ENCODE peak calls at places on chromosome 21, in nine cellular contexts. N, W, M, D, O, S, B, A and E are unnamed samples.

GRCh38 chr21:43881283-43881682 is 16.3 kb downstream of the AGPAT3 start:
- DNase-seq in S (no peak), N (no peak), A (no peak), B (no peak), M (no peak), O (no peak), W (no peak), D (no peak), E (no peak)

GRCh38 chr21:44849616-44850130 is 23.8 kb downstream of the PTTG1IP start:
- DNase-seq in S (no peak), D (no peak), M (no peak), A (no peak), O (no peak), B (no peak), N (no peak), W (no peak), E (no peak)

GRCh38 chr21:38716942-38717341 is 88.8 kb upstream of the ETS2 start:
- DNase-seq in S (no peak), O (no peak), A (no peak), N (no peak), B (peak), W (no peak), D (no peak), M (no peak), E (no peak)

GRCh38 chr21:17732306-17732705 is 86.8 kb downstream of the C21orf91 start:
- DNase-seq in A (no peak), B (peak), S (no peak), M (no peak), N (no peak), W (no peak), D (no peak), O (peak), E (no peak)

GRCh38 chr21:38661296-38662223 is 144.2 kb upstream of the ETS2 start:
- DNase-seq in S (no peak), O (peak), N (no peak), A (peak), B (peak), M (no peak), D (peak), W (no peak), E (no peak)

GRCh38 chr21:18449586-18449985 is 46.0 kb upstream of the TMPRSS15 start:
- DNase-seq in O (no peak), M (no peak), S (no peak), N (no peak), D (no peak), W (no peak), B (no peak), A (no peak), E (no peak)

GRCh38 chr21:45506241-45506817 is 35.9 kb downstream of the SLC19A1 start:
- DNase-seq in B (no peak), D (peak), O (no peak), A (no peak), W (no peak), M (no peak), S (no peak), N (no peak), E (no peak)

GRCh38 chr21:38649120-38649519 is 150.8 kb upstream of the ERG start:
- DNase-seq in W (no peak), M (no peak), O (no peak), B (no peak), S (no peak), D (no peak), A (no peak), N (no peak), E (no peak)

GRCh38 chr21:43923391-43923790 is 58.4 kb downstream of the AGPAT3 start:
- DNase-seq in O (no peak), M (no peak), D (no peak), W (no peak), A (peak), S (no peak), B (no peak), N (no peak), E (no peak)

GRCh38 chr21:42386034-42386591 is 9.7 kb downstream of the TMPRSS3 start:
- DNase-seq in M (no peak), D (no peak), A (peak), N (no peak), O (no peak), S (no peak), W (no peak), B (no peak), E (no peak)

GRCh38 chr21:39014751-39015150 is 168.5 kb downstream of the PSMG1 start:
- DNase-seq in O (peak), M (no peak), B (peak), N (peak), D (no peak), W (no peak), S (no peak), A (no peak), E (no peak)

GRCh38 chr21:16419188-16419874 is 689.5 kb downstream of the USP25 start:
- DNase-seq in M (peak), W (no peak), B (peak), N (no peak), D (no peak), S (peak), A (peak), O (peak), E (peak)

GRCh38 chr21:16418211-16418610 is 688.4 kb downstream of the USP25 start:
- DNase-seq in W (no peak), A (no peak), B (no peak), N (no peak), O (no peak), M (no peak), S (no peak), D (no peak), E (no peak)

GRCh38 chr21:16418663-16419062 is 688.9 kb downstream of the USP25 start:
- DNase-seq in A (no peak), W (no peak), S (no peak), D (no peak), B (no peak), O (no peak), M (no peak), N (no peak), E (no peak)

GRCh38 chr21:16422702-16423101 is 692.9 kb downstream of the USP25 start:
- DNase-seq in N (no peak), W (no peak), O (no peak), M (no peak), S (no peak), D (no peak), B (no peak), A (no peak), E (no peak)

DNA sequence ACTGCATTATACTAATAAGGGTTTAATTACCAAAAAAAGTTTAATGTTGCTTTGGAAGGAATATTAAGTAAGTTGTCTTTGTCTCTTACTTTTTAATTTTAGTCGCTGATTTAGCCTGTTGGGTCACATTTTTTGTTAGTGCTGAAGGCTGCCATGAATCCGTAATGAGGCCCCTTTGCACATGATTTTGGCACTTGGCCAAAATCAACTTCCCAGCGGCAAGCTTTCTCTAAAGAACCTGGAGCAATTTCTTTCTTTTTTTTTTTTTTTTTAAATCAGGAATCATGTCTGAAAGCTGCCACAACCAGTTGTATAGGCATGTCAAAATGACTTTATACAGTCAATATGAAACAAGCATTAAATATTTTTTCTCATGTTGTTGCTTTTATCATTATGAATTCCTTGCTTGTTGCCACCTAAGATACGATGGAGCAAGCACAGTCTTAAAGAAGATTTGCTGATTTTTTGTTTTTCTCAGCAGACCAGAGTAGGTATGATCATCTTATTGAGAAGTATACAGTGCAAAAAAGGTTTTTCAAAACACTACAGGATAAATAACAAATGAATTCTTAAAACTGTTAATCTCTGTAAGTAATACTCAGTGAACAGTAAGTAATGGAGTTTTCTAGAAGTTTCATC is 690.4 kb downstream of the USP25 start:
- DNase-seq in O (peak), D (no peak), N (no peak), W (no peak), B (peak), S (peak), M (no peak), A (peak), E (no peak)
- H3K4me3 ChIP-seq in O (peak), D (no peak), N (peak), W (no peak), B (peak), S (peak), M (peak), A (no peak), E (peak)

GRCh38 chr21:28742527-28742926 is 250.2 kb downstream of the LTN1 start:
- DNase-seq in A (no peak), M (no peak), N (no peak), B (peak), S (no peak), O (peak), D (no peak), W (no peak), E (no peak)
- TF ChIP-seq CTCF in A (no peak), M (peak), N (peak), B (peak), S (no peak), O (no peak), D (peak), W (no peak), E (no peak)

GRCh38 chr21:36692844-36693143 is 6.1 kb upstream of the SIM2 start:
- DNase-seq in M (no peak), D (no peak), S (no peak), A (no peak), N (no peak), W (no peak), O (no peak), B (no peak), E (no peak)

GRCh38 chr21:36691539-36692124 is 7.3 kb upstream of the SIM2 start:
- DNase-seq in S (no peak), B (no peak), O (no peak), N (no peak), M (no peak), A (no peak), W (no peak), D (peak), E (no peak)

GRCh38 chr21:36690637-36691538 is 8.0 kb upstream of the SIM2 start:
- DNase-seq in N (no peak), D (no peak), B (no peak), M (no peak), W (no peak), S (no peak), A (no peak), O (no peak), E (no peak)

GRCh38 chr21:36693144-36694040 is 5.5 kb upstream of the SIM2 start:
- DNase-seq in B (no peak), N (no peak), S (no peak), A (no peak), M (no peak), O (no peak), W (no peak), D (peak), E (no peak)

GRCh38 chr21:36692125-36692843 is 6.6 kb upstream of the SIM2 start:
- DNase-seq in S (no peak), N (no peak), A (no peak), O (no peak), M (no peak), W (no peak), B (no peak), D (peak), E (no peak)
- H3K4me3 ChIP-seq in S (no peak), N (no peak), A (no peak), O (no peak), M (no peak), W (no peak), B (no peak), D (peak), E (no peak)

GRCh38 chr21:32578107-32578691 is 7.1 kb downstream of the TCP10L start:
- DNase-seq in W (no peak), N (no peak), S (no peak), D (peak), B (peak), A (peak), O (no peak), M (no peak), E (no peak)
- TF ChIP-seq CTCF in W (no peak), N (peak), S (no peak), D (peak), B (peak), A (no peak), O (peak), M (peak), E (no peak)

GRCh38 chr21:46557919-46558392 is 46.9 kb downstream of the S100B start:
- DNase-seq in S (no peak), M (peak), W (no peak), D (no peak), B (no peak), O (no peak), N (no peak), A (no peak), E (no peak)

GRCh38 chr21:46557469-46557868 is 47.4 kb downstream of the S100B start:
- DNase-seq in D (no peak), N (no peak), W (no peak), M (no peak), B (no peak), S (no peak), A (no peak), O (no peak), E (no peak)

GRCh38 chr21:46560568-46561447 is 44.1 kb downstream of the S100B start:
- DNase-seq in S (no peak), M (peak), A (no peak), B (no peak), D (no peak), N (no peak), W (no peak), O (no peak), E (no peak)

GRCh38 chr21:46561448-46562095 is 43.3 kb downstream of the S100B start:
- DNase-seq in A (no peak), N (no peak), S (no peak), D (no peak), W (no peak), M (peak), O (no peak), B (no peak), E (no peak)

DNA sequence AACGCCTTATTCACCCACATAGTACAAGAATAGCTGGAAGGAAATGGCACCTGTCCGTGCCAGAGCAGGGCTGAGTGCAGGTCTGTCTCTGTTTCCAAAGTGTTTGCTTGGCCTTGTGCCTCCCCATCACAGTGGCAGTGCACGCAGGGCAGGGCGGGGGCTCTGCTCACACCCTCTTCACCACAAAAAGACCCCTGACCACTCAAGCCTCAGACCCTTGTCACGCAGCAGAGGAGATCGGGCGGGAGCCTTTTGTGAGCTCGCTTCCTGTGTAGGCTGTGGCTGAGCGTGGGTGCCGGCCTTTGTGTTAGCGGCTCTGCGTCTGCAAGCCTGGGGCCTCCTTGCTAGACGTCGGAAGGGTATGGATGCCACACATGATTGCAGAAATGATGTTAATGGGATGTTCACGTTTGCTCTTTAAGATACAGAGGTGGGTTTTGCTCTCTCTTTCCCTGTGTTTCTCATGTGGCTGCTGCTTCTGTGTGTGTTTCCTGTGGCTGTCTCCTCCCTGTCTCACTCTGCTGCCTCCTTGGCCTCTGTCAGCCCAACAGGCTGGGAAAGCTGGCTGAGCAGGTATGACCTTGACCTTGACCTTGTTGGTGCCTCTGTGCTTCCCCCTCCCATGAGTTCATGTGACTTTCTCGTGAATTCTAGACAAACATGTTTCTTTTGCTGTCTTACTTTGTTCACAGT is 45.4 kb downstream of the S100B start:
- DNase-seq in N (no peak), M (peak), A (no peak), W (peak), O (no peak), S (no peak), D (no peak), B (no peak), E (no peak)
- H3K4me3 ChIP-seq in N (no peak), M (no peak), A (no peak), W (peak), O (no peak), S (peak), D (no peak), B (no peak), E (peak)

GRCh38 chr21:35053356-35054096 is 4.4 kb upstream of the RUNX1 start:
- DNase-seq in M (peak), O (no peak), A (peak), D (peak), S (no peak), N (no peak), B (no peak), W (no peak), E (no peak)
- TF ChIP-seq CTCF in M (no peak), O (peak), A (no peak), D (peak), S (no peak), N (peak), B (no peak), W (no peak), E (no peak)